ENCODE peak calls at places on chromosome 7, in nine cellular contexts. D, T, R, H, P, A, Z, Y and B are unnamed samples.

GRCh38 chr7:30750574-30751256 is 1.2 kb upstream of the INMT start:
- DNase-seq in D (peak), T (no peak), R (no peak), H (no peak), P (no peak), A (no peak), Z (no peak), Y (peak), B (no peak)

GRCh38 chr7:96327429-96327828 is 5.5 kb upstream of the SLC25A13 start:
- DNase-seq in D (no peak), T (no peak), R (no peak), H (no peak), P (no peak), A (no peak), Z (no peak), Y (peak), B (no peak)

GRCh38 chr7:152709307-152710133 is 33.6 kb upstream of the XRCC2 start:
- DNase-seq in D (peak), T (no peak), R (peak), H (no peak), P (peak), A (no peak), Z (no peak), Y (no peak), B (no peak)

GRCh38 chr7:50613473-50613872 is 48.3 kb upstream of the DDC start:
- DNase-seq in D (no peak), T (no peak), R (no peak), H (no peak), P (no peak), A (no peak), Z (no peak), Y (no peak), B (no peak)

GRCh38 chr7:102874166-102874829 is 38.5 kb upstream of the LRRC17 start:
- DNase-seq in D (peak), T (no peak), R (no peak), H (no peak), P (no peak), A (no peak), Z (peak), Y (no peak), B (no peak)

GRCh38 chr7:516606-517456 is 2.8 kb downstream of the PDGFA start:
- DNase-seq in D (peak), T (no peak), R (peak), H (no peak), P (peak), A (no peak), Z (no peak), Y (peak), B (peak)

GRCh38 chr7:101410743-101411476 is 48.2 kb downstream of the COL26A1 start:
- DNase-seq in D (peak), T (peak), R (peak), H (peak), P (peak), A (no peak), Z (no peak), Y (peak), B (no peak)

GRCh38 chr7:2195403-2196246 is 37.1 kb downstream of the MAD1L1 start:
- DNase-seq in D (no peak), T (no peak), R (no peak), H (no peak), P (no peak), A (no peak), Z (no peak), Y (no peak), B (peak)

GRCh38 chr7:158957921-158958471 is 101.6 kb downstream of the DYNC2I1 start:
- DNase-seq in D (no peak), T (no peak), R (no peak), H (peak), P (no peak), A (peak), Z (no peak), Y (peak), B (no peak)

GRCh38 chr7:72268826-72269225 is 143.3 kb downstream of the CALN1 start:
- DNase-seq in D (no peak), T (no peak), R (no peak), H (no peak), P (no peak), A (no peak), Z (no peak), Y (no peak), B (no peak)

GRCh38 chr7:137592232-137592896 is 248.8 kb upstream of the PTN start:
- DNase-seq in D (peak), T (peak), R (peak), H (no peak), P (peak), A (no peak), Z (no peak), Y (peak), B (peak)

GRCh38 chr7:150406565-150407421 is 27.7 kb downstream of the ZNF775 start:
- DNase-seq in D (no peak), T (no peak), R (no peak), H (peak), P (no peak), A (peak), Z (peak), Y (peak), B (no peak)

GRCh38 chr7:95749515-95749914 is 22.8 kb upstream of the DYNC1I1 start:
- DNase-seq in D (no peak), T (no peak), R (no peak), H (no peak), P (no peak), A (no peak), Z (no peak), Y (no peak), B (no peak)

GRCh38 chr7:64558323-64558705 is 4.6 kb downstream of the ZNF680 start:
- DNase-seq in D (no peak), T (no peak), R (no peak), H (no peak), P (no peak), A (no peak), Z (no peak), Y (no peak), B (no peak)
- H3K27ac ChIP-seq in D (no peak), T (no peak), R (no peak), H (no peak), P (no peak), A (no peak), Z (no peak), Y (no peak), B (no peak)

DNA sequence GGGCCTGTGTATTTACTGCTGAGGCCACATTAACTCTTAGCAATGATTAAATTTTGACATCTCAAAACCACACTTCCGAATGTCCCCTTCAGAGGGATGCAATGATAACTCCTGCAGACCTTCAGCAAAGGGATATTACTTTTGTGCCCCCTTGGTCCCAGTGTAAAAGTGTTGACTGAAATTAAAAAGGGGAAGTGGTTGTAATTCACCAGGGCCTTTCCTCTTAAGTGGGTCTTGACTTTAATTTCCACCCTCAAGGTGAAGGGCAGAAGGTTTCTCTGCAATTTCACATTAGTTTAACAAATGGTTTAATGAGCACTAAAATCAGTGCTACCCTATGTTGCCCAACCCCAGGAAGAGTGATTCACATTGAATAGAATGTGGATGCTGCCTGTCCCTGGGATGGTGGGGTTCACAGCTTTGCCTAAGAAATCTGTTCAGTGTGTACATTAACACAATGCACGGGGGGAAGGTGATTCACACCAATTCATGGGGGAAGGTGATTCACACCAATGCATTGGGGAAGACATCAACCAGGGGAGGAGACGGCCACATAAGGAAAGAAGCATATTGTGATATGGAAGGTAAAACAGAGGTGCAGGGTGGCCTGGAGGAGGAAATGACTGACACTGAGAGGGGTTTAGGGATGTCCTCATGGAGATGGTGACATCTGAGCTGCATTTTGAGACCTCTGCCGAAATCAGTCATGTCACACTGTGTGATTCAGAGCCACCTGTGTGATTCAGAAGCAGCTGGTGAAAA is 19.4 kb upstream of the TNS3 start:
- DNase-seq in D (peak), T (no peak), R (no peak), H (no peak), P (no peak), A (no peak), Z (no peak), Y (no peak), B (no peak)
- H3K27ac ChIP-seq in D (peak), T (no peak), R (no peak), H (no peak), P (no peak), A (no peak), Z (no peak), Y (no peak), B (no peak)

DNA sequence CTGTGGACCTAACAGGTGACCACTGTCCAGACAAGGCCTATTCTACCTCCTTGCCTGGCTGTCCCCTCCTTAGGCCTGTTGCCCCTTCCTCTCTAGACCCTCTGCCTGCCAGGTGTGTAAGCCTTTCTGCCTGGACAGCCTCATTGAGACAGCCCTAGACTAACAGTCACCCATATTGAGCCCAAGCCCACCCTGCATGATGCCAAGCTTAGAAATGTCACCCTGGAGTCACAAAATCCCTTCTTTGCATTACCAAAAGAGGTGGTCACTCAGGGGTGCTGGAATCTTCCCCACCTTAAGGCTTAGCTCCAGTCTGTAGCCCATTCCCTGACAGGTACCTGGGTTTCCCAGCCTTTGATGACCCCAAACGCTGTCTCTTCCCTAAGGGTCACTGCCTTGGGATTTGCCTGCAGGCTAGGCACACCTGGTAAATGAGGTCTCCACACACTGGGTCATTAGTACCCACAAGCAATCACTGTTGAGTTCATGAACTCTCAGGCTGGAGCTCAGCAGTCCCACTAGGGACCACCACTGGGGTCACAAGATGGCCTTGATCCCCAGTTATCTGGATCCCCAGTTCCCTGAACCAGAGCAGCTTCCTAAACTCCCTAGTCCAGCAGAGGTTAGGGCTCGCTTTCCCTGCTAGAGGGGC is 54.9 kb upstream of the CAMK2B start:
- DNase-seq in D (no peak), T (no peak), R (no peak), H (no peak), P (no peak), A (no peak), Z (no peak), Y (no peak), B (no peak)
- H3K27ac ChIP-seq in D (peak), T (no peak), R (no peak), H (no peak), P (no peak), A (no peak), Z (no peak), Y (no peak), B (no peak)

GRCh38 chr7:76359111-76359986 is 558 bp upstream of the YWHAG start:
- DNase-seq in D (peak), T (peak), R (peak), H (peak), P (peak), A (peak), Z (peak), Y (peak), B (peak)
- H3K27ac ChIP-seq in D (peak), T (no peak), R (peak), H (peak), P (peak), A (peak), Z (peak), Y (peak), B (peak)

GRCh38 chr7:57426629-57427003 is 23.4 kb upstream of the ZNF716 start:
- DNase-seq in D (no peak), T (no peak), R (no peak), H (no peak), P (no peak), A (no peak), Z (no peak), Y (no peak), B (no peak)

GRCh38 chr7:57425239-57425944 is 24.6 kb upstream of the ZNF716 start:
- DNase-seq in D (no peak), T (no peak), R (no peak), H (no peak), P (no peak), A (no peak), Z (no peak), Y (no peak), B (no peak)

GRCh38 chr7:57424515-57425238 is 25.3 kb upstream of the ZNF716 start:
- DNase-seq in D (no peak), T (no peak), R (no peak), H (no peak), P (no peak), A (peak), Z (no peak), Y (no peak), B (no peak)

GRCh38 chr7:57425969-57426628 is 23.9 kb upstream of the ZNF716 start:
- DNase-seq in D (no peak), T (no peak), R (no peak), H (no peak), P (no peak), A (no peak), Z (no peak), Y (no peak), B (no peak)

GRCh38 chr7:57423768-57424167 is 26.2 kb upstream of the ZNF716 start:
- DNase-seq in D (no peak), T (no peak), R (no peak), H (no peak), P (no peak), A (no peak), Z (no peak), Y (no peak), B (no peak)
- H3K27ac ChIP-seq in D (no peak), T (no peak), R (no peak), H (no peak), P (no peak), A (no peak), Z (no peak), Y (no peak), B (no peak)

GRCh38 chr7:121181357-121181756 is 147.4 kb upstream of the WNT16 start:
- DNase-seq in D (no peak), T (no peak), R (no peak), H (no peak), P (no peak), A (no peak), Z (no peak), Y (no peak), B (no peak)

GRCh38 chr7:121178869-121179497 is 149.8 kb upstream of the WNT16 start:
- DNase-seq in D (no peak), T (no peak), R (no peak), H (no peak), P (no peak), A (no peak), Z (no peak), Y (no peak), B (no peak)

GRCh38 chr7:121178452-121178851 is 150.3 kb upstream of the WNT16 start:
- DNase-seq in D (no peak), T (no peak), R (no peak), H (no peak), P (no peak), A (no peak), Z (no peak), Y (no peak), B (no peak)

GRCh38 chr7:121182281-121182680 is 146.5 kb upstream of the WNT16 start:
- DNase-seq in D (no peak), T (no peak), R (no peak), H (no peak), P (no peak), A (no peak), Z (no peak), Y (no peak), B (no peak)

DNA sequence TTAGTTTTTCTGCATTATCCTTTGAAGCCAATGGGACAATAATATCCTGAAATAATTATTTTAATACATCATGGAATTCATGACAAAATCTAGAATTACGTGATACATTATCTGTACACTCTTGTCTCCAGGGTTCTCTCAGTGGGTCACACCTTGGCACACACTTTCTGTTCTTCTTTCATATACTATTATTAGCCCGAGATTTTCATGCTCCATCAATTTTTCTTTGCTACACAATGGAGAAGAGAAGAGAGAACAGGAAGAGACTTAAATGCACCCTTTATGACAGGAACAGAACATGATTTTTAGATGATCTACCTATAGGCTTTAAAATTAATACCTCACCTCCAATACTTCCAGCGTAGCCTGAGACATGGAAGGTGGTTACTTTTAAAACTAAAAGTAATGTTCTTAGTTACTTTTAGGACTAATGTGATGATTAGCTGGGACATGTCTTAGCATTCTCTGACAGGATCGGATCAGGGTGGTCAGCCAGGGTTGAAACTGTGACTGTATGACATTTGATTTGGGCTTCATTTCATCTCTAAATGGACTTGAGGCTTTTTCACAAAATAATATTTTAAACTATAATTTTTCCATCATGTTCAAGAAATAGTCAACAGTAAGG is 148.2 kb upstream of the WNT16 start:
- DNase-seq in D (no peak), T (no peak), R (no peak), H (no peak), P (no peak), A (no peak), Z (peak), Y (no peak), B (no peak)
- H3K27ac ChIP-seq in D (no peak), T (no peak), R (no peak), H (no peak), P (no peak), A (no peak), Z (peak), Y (no peak), B (no peak)

DNA sequence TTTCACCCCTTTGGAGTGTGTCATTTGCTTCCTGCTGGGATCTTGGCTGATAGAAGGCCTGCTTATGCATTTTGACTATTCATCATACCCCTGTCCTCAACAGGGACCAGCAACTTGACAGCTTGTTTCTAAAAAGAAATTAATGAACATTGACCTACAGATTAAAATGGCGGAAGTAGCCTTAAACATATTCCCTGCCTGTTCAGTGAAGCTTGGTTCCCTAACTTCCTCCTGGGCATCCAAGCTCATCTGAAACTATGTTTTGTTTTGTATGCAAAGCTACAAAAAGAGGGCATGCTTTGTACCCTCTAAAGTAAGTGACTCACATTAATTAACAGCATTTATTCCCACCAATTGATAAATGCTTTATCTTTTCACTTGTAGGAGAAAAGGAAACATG is 26.8 kb upstream of the CDK14 start:
- DNase-seq in D (no peak), T (no peak), R (no peak), H (no peak), P (no peak), A (no peak), Z (no peak), Y (no peak), B (no peak)
- H3K27ac ChIP-seq in D (no peak), T (no peak), R (no peak), H (no peak), P (no peak), A (no peak), Z (no peak), Y (no peak), B (no peak)

GRCh38 chr7:40888499-40888898 is 753.7 kb downstream of the SUGCT start:
- DNase-seq in D (no peak), T (no peak), R (no peak), H (no peak), P (no peak), A (no peak), Z (no peak), Y (no peak), B (no peak)
- H3K27ac ChIP-seq in D (no peak), T (no peak), R (no peak), H (no peak), P (no peak), A (no peak), Z (no peak), Y (no peak), B (no peak)